ENCODE peak calls at places on chromosomes 11 and 22, in five cellular contexts. B, F, J, L and I are unnamed samples.
A peak's percentile ranks its signal among the peaks of the same experiment; 100 is the strongest.

GRCh38 chr11:5631426-5631825 is 6.6 kb downstream of the TRIM34 start:
- DNase-seq in B (no peak), F (peak; percentile 60), J (no peak), L (no peak), I (no peak)

GRCh38 chr11:100969008-100969407 is 160.6 kb downstream of the PGR start:
- DNase-seq in B (no peak), F (no peak), J (no peak), L (no peak), I (no peak)

GRCh38 chr11:45771194-45771941 is 33.6 kb upstream of the SLC35C1 start:
- DNase-seq in B (no peak), F (peak; percentile 40), J (peak; percentile 74), L (peak; percentile 86), I (no peak)

GRCh38 chr11:115284766-115285165 is 219.4 kb downstream of the CADM1 start:
- DNase-seq in B (no peak), F (no peak), J (no peak), L (no peak), I (no peak)

GRCh38 chr22:43637267-43637666 is 174.8 kb downstream of the EFCAB6 start:
- DNase-seq in B (no peak), F (no peak), J (no peak), L (no peak), I (no peak)

GRCh38 chr22:45452565-45453449 is 39.3 kb downstream of the RIBC2 start:
- DNase-seq in B (no peak), F (no peak), J (no peak), L (no peak), I (no peak)

GRCh38 chr11:93481279-93481678 is 61.9 kb downstream of the SMCO4 start:
- DNase-seq in B (no peak), F (no peak), J (no peak), L (no peak), I (no peak)

GRCh38 chr22:44574057-44574456 is 76.0 kb upstream of the RTL6 start:
- DNase-seq in B (no peak), F (peak; percentile 17), J (no peak), L (no peak), I (no peak)

GRCh38 chr11:495537-495931 is 11.5 kb downstream of the RNH1 start:
- DNase-seq in B (no peak), F (no peak), J (no peak), L (no peak), I (no peak)

GRCh38 chr11:94183251-94183885 is 54.7 kb downstream of the PANX1 start:
- DNase-seq in B (no peak), F (no peak), J (no peak), L (no peak), I (no peak)

GRCh38 chr11:66595245-66595904 is 2.4 kb downstream of the CCS start:
- DNase-seq in B (no peak), F (peak; percentile 88), J (no peak), L (no peak), I (no peak)

GRCh38 chr11:12086271-12087074 is 23.9 kb upstream of the MICAL2 start:
- DNase-seq in B (peak; percentile 90), F (peak; percentile 52), J (no peak), L (no peak), I (no peak)

GRCh38 chr11:57648791-57649735 is 649 bp downstream of the YPEL4 start:
- DNase-seq in B (no peak), F (no peak), J (no peak), L (peak; percentile 76), I (no peak)

GRCh38 chr11:1749787-1750351 is 526 bp downstream of the IFITM10 start:
- DNase-seq in B (peak; percentile 87), F (no peak), J (no peak), L (no peak), I (no peak)

GRCh38 chr11:122617926-122618325 is 37.6 kb upstream of the UBASH3B start:
- DNase-seq in B (no peak), F (no peak), J (no peak), L (no peak), I (no peak)

GRCh38 chr11:75966546-75967287 is 151.7 kb downstream of the UVRAG start:
- DNase-seq in B (peak; percentile 72), F (peak; percentile 65), J (no peak), L (peak; percentile 11), I (peak; percentile 17)

GRCh38 chr11:79263001-79263400 is 177.8 kb downstream of the TENM4 start:
- DNase-seq in B (peak; percentile 48), F (no peak), J (no peak), L (no peak), I (no peak)